ENCODE peak calls at places on chromosomes 4 and X, in ten cellular contexts. G is kidney epithelial cell; H is mucosa of descending colon; N is thyroid gland; I is testis; K is fibroblast of the aortic adventitia; S is naive thymus-derived CD4-positive, alpha-beta T cell; W is heart left ventricle; Z is left ventricle myocardium inferior; O is fibroblast of pulmonary artery. X is an unnamed sample.

GRCh38 chr4:43348591-43348990 is 456.1 kb downstream of the GRXCR1 start:
- DNase-seq in S (no peak), I (no peak), Z (no peak), N (no peak), K (no peak), W (no peak), O (no peak), H (no peak), G (no peak), X (no peak)

GRCh38 chrX:25344191-25344936 is 328.6 kb upstream of the ARX start:
- DNase-seq in G (peak; percentile 7), S (no peak), W (no peak), O (no peak), H (no peak), K (no peak), I (no peak), Z (no peak), N (no peak), X (no peak)

GRCh38 chr4:147730333-147730732 is 1.6 kb upstream of the ARHGAP10 start:
- DNase-seq in K (no peak), O (no peak), Z (no peak), W (no peak), N (no peak), G (no peak), H (no peak), I (no peak), S (no peak), X (no peak)

GRCh38 chr4:76504613-76505465 is 69.8 kb downstream of the SHROOM3 start:
- DNase-seq in N (no peak), W (no peak), Z (no peak), G (no peak), K (peak; percentile 80), H (no peak), S (peak; percentile 29), O (peak; percentile 79), I (no peak), X (no peak)

GRCh38 chr4:29277381-29277780 is 1442.8 kb upstream of the PCDH7 start:
- DNase-seq in G (no peak), H (no peak), W (no peak), K (peak; percentile 3), Z (no peak), O (peak; percentile 28), N (no peak), I (no peak), S (no peak), X (no peak)

GRCh38 chr4:66193487-66193886 is 523.2 kb upstream of the EPHA5 start:
- DNase-seq in S (no peak), I (no peak), N (no peak), W (no peak), O (no peak), H (no peak), Z (no peak), G (no peak), K (no peak), X (no peak)

GRCh38 chrX:45758319-45758718 is 557.6 kb upstream of the DIPK2B start:
- DNase-seq in I (no peak), N (no peak), G (peak; percentile 82), S (no peak), O (peak; percentile 88), W (no peak), H (no peak), Z (no peak), K (peak; percentile 91), X (no peak)

GRCh38 chr4:77504407-77504806 is 101.2 kb upstream of the CXCL13 start:
- DNase-seq in K (no peak), I (no peak), W (no peak), Z (no peak), G (no peak), S (no peak), H (no peak), O (no peak), N (no peak), X (no peak)

GRCh38 chr4:7973545-7973981 is 33.9 kb upstream of the AFAP1 start:
- DNase-seq in O (peak; percentile 39), G (no peak), N (no peak), H (peak; percentile 42), W (no peak), Z (no peak), K (peak; percentile 73), I (no peak), S (no peak), X (no peak)

GRCh38 chr4:80184053-80184790 is 13.1 kb upstream of the PRDM8 start:
- DNase-seq in O (peak; percentile 84), Z (peak; percentile 87), N (peak; percentile 77), H (peak; percentile 91), K (peak; percentile 85), W (peak; percentile 88), S (peak; percentile 94), I (peak; percentile 90), G (no peak), X (no peak)

GRCh38 chr4:140743194-140743931 is 12.8 kb downstream of the TBC1D9 start:
- DNase-seq in S (no peak), G (no peak), O (peak; percentile 29), I (no peak), Z (no peak), H (no peak), N (no peak), K (no peak), W (no peak), X (no peak)
- H3K4me3 ChIP-seq in S (no peak overlapping the region), G (no peak overlapping the region), O (no peak overlapping the region), I (no peak overlapping the region), Z (no peak overlapping the region), H (no peak overlapping the region), N (no peak overlapping the region), K (no peak overlapping the region), W (no peak overlapping the region), X (no peak overlapping the region)

GRCh38 chr4:127622621-127622922 is 10.2 kb upstream of the INTU start:
- DNase-seq in H (no peak), K (no peak), N (peak; percentile 61), I (peak; percentile 80), W (no peak), G (no peak), O (no peak), Z (no peak), S (no peak), X (no peak)

GRCh38 chr4:127618427-127618826 is 14.3 kb upstream of the INTU start:
- DNase-seq in O (no peak), G (no peak), S (no peak), K (no peak), H (no peak), N (no peak), I (no peak), Z (no peak), W (no peak), X (no peak)

GRCh38 chr4:127623755-127624087 is 9.0 kb upstream of the INTU start:
- DNase-seq in N (peak; percentile 60), K (peak; percentile 27), S (no peak), O (peak; percentile 36), I (peak; percentile 73), G (no peak), H (no peak), W (no peak), Z (no peak), X (no peak)

GRCh38 chr4:127624176-127624575 is 8.6 kb upstream of the INTU start:
- DNase-seq in I (no peak), G (no peak), O (no peak), N (no peak), K (no peak), Z (no peak), H (no peak), S (no peak), W (no peak), X (no peak)

DNA sequence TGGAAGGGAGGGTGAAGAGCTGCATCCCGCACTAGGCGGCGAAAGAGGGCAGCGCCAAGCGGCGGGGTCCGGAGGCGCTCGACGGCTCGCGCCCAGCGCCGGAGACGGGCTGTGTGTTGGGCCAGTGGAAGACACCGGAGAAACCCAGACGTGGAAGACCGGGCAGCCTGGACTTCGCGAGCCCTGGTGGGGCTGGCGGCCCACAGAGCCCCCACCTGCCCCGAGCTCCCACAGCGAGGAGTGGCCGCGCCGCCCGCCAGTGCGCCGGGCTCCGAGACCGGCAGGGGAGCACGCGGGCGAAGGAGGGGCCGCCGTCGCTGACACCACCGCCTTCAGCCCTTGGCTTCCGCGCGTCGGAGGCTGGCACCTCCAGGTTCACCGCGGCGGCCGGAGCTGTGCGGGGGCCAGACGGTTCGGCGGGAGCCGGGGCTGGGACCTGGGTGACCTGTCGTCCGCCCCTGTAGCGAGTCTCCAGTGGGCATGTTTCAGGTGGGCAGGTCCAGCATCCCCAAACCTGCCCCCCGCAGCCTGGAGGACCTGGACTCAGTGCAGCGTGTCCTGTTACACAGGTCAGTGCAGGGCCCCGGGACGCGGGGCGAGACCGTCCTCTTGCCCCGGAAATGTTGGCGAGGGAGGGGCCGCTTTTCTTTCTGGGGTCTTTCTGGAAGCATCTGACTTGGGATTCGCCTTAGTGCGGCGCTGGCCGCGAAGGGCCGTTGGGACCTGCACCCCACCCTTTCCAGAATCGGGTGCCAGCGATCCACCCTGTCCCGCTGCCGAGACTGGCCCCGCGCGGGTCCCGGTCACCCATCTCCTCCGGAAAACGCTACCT is 9.6 kb upstream of the INTU start:
- DNase-seq in Z (peak; percentile 25), N (peak; percentile 30), K (peak; percentile 2), H (peak; percentile 51), S (no peak), G (no peak), I (peak; percentile 43), O (no peak), W (peak; percentile 43), X (no peak)
- H3K4me3 ChIP-seq in Z (peak overlapping the region; percentile 69), N (peak overlapping the region; percentile 21), K (peak overlapping the region; percentile 70), H (no peak overlapping the region), S (no peak overlapping the region), G (peak overlapping the region; percentile 77), I (peak overlapping the region; percentile 81), O (peak overlapping the region; percentile 71), W (peak overlapping the region; percentile 36), X (peak overlapping the region; percentile 51)

GRCh38 chrX:47838361-47838760 is 1.7 kb downstream of the ZNF81 start:
- DNase-seq in W (no peak), Z (no peak), I (no peak), O (no peak), K (no peak), H (no peak), N (no peak), S (no peak), G (no peak), X (no peak)
- H3K4me3 ChIP-seq in W (no peak overlapping the region), Z (no peak overlapping the region), I (no peak overlapping the region), O (no peak overlapping the region), K (no peak overlapping the region), H (no peak overlapping the region), N (no peak overlapping the region), S (no peak overlapping the region), G (no peak overlapping the region), X (no peak overlapping the region)

GRCh38 chr4:102344520-102344954 is 745 bp downstream of the SLC39A8 start:
- DNase-seq in W (peak; percentile 57), H (peak; percentile 80), Z (peak; percentile 53), G (no peak), S (no peak), K (peak; percentile 16), N (no peak), O (peak; percentile 55), I (peak; percentile 72), X (no peak)

GRCh38 chr4:102341201-102341600 is 4.1 kb downstream of the SLC39A8 start:
- DNase-seq in O (no peak), G (no peak), W (no peak), I (no peak), N (no peak), K (no peak), Z (no peak), H (no peak), S (no peak), X (no peak)

GRCh38 chr4:102344955-102345794 is at the start of gene SLC39A8:
- DNase-seq in Z (peak; percentile 78), I (peak; percentile 89), W (peak; percentile 81), O (peak; percentile 88), H (peak; percentile 96), N (peak; percentile 90), G (peak; percentile 50), S (peak; percentile 81), K (peak; percentile 73), X (peak; percentile 18)

GRCh38 chr4:102343964-102344519 is 1.2 kb downstream of the SLC39A8 start:
- DNase-seq in I (no peak), G (no peak), N (peak; percentile 85), W (no peak), S (no peak), K (peak; percentile 35), O (no peak), Z (no peak), H (no peak), X (no peak)

GRCh38 chr4:102342404-102343074 is 2.7 kb downstream of the SLC39A8 start:
- DNase-seq in H (no peak), I (no peak), O (no peak), K (no peak), W (no peak), N (no peak), G (no peak), S (no peak), Z (no peak), X (no peak)
- H3K4me3 ChIP-seq in H (no peak overlapping the region), I (no peak overlapping the region), O (no peak overlapping the region), K (no peak overlapping the region), W (no peak overlapping the region), N (no peak overlapping the region), G (no peak overlapping the region), S (peak overlapping the region; percentile 87), Z (no peak overlapping the region), X (no peak overlapping the region)